ENCODE peak calls at places on chromosomes 3 and 15, in ten cellular contexts. E, T, G, X, Y, J, U, M, A and F are unnamed samples. For H3K4me1, the result is how much of the 10 kb centered on the place peaks cover.

GRCh38 chr15:83323296-83323711 is 38.8 kb upstream of the BNC1 start:
- DNase-seq in E (no peak), T (peak), G (no peak), X (peak), Y (no peak), J (peak), U (no peak), M (no peak), A (no peak), F (no peak)

GRCh38 chr15:31305375-31305774 is 21.3 kb upstream of the KLF13 start:
- DNase-seq in E (no peak), T (no peak), G (no peak), X (no peak), Y (no peak), J (no peak), U (no peak), M (no peak), A (no peak), F (no peak)

GRCh38 chr15:93210995-93211394 is 122.0 kb upstream of the RGMA start:
- DNase-seq in E (no peak), T (no peak), G (no peak), X (no peak), Y (no peak), J (no peak), U (no peak), M (no peak), A (no peak), F (no peak)

GRCh38 chr3:72042397-72043211 is 257.7 kb upstream of the PROK2 start:
- DNase-seq in E (no peak), T (no peak), G (no peak), X (no peak), Y (no peak), J (no peak), U (no peak), M (no peak), A (no peak), F (no peak)

GRCh38 chr3:140521751-140522445 is 156.0 kb upstream of the TRIM42 start:
- DNase-seq in E (no peak), T (no peak), G (no peak), X (no peak), Y (no peak), J (no peak), U (no peak), M (no peak), A (no peak), F (no peak)

GRCh38 chr3:183591881-183592521 is 36.5 kb upstream of the KLHL6 start:
- DNase-seq in E (no peak), T (no peak), G (no peak), X (no peak), Y (no peak), J (no peak), U (no peak), M (no peak), A (no peak), F (no peak)

GRCh38 chr15:39778031-39778430 is 4.6 kb downstream of the FSIP1 start:
- DNase-seq in E (no peak), T (no peak), G (no peak), X (no peak), Y (no peak), J (no peak), U (no peak), M (no peak), A (no peak), F (no peak)

GRCh38 chr3:32238027-32238815 is at the start of gene CMTM8:
- DNase-seq in E (peak), T (no peak), G (no peak), X (peak), Y (peak), J (peak), U (peak), M (peak), A (peak), F (peak)

GRCh38 chr15:78353093-78353492 is 12.9 kb downstream of the CRABP1 start:
- DNase-seq in E (no peak), T (no peak), G (no peak), X (no peak), Y (no peak), J (peak), U (no peak), M (no peak), A (no peak), F (peak)

GRCh38 chr3:41159581-41160189 is 39.6 kb upstream of the CTNNB1 start:
- DNase-seq in E (no peak), T (no peak), G (no peak), X (no peak), Y (no peak), J (no peak), U (no peak), M (no peak), A (no peak), F (no peak)

GRCh38 chr3:45995370-45996192 is at the start of gene FYCO1:
- DNase-seq in E (peak), T (peak), G (peak), X (peak), Y (peak), J (peak), U (peak), M (peak), A (peak), F (peak)

GRCh38 chr3:141367038-141367730 is 1.1 kb upstream of the ZBTB38 start:
- DNase-seq in E (no peak), T (peak), G (peak), X (no peak), Y (no peak), J (no peak), U (no peak), M (no peak), A (no peak), F (no peak)

GRCh38 chr3:49180116-49180515 is 8.7 kb downstream of the KLHDC8B start:
- DNase-seq in E (no peak), T (no peak), G (no peak), X (no peak), Y (no peak), J (no peak), U (no peak), M (no peak), A (no peak), F (no peak)

GRCh38 chr3:51800758-51801140 is 21.7 kb upstream of the IQCF6 start:
- DNase-seq in E (no peak), T (no peak), G (no peak), X (no peak), Y (no peak), J (no peak), U (no peak), M (no peak), A (no peak), F (no peak)

GRCh38 chr3:16844771-16845170 is 40.0 kb upstream of the PLCL2 start:
- DNase-seq in E (no peak), T (no peak), G (no peak), X (no peak), Y (no peak), J (no peak), U (no peak), M (no peak), A (no peak), F (no peak)

GRCh38 chr3:42036483-42036823 is 54.7 kb upstream of the TRAK1 start:
- DNase-seq in E (no peak), T (peak), G (no peak), X (no peak), Y (no peak), J (peak), U (peak), M (no peak), A (no peak), F (no peak)

GRCh38 chr15:68829068-68829467 is 8.4 kb upstream of the ANP32A start:
- DNase-seq in E (no peak), T (no peak), G (no peak), X (no peak), Y (no peak), J (no peak), U (no peak), M (no peak), A (no peak), F (no peak)

GRCh38 chr3:170941551-170941950 is 33.1 kb upstream of the EIF5A2 start:
- DNase-seq in E (no peak), T (no peak), G (no peak), X (no peak), Y (no peak), J (no peak), U (no peak), M (no peak), A (no peak), F (no peak)

GRCh38 chr3:78919021-78919755 is 848.6 kb downstream of the ROBO1 start:
- DNase-seq in E (no peak), T (no peak), G (no peak), X (no peak), Y (no peak), J (no peak), U (no peak), M (no peak), A (no peak), F (no peak)

GRCh38 chr3:104396974-104397669 is 969.6 kb upstream of the ALCAM start:
- DNase-seq in E (no peak), T (no peak), G (no peak), X (no peak), Y (no peak), J (no peak), U (no peak), M (no peak), A (no peak), F (no peak)

GRCh38 chr15:90496791-90497190 is 32.9 kb upstream of the CRTC3 start:
- DNase-seq in E (no peak), T (no peak), G (no peak), X (no peak), Y (no peak), J (no peak), U (no peak), M (no peak), A (no peak), F (no peak)

GRCh38 chr15:99651023-99651807 is 82.0 kb downstream of the LYSMD4 start:
- DNase-seq in E (no peak), T (no peak), G (no peak), X (no peak), Y (no peak), J (no peak), U (no peak), M (no peak), A (no peak), F (no peak)

GRCh38 chr3:42230860-42231259 is 35.1 kb downstream of the CCK start:
- DNase-seq in E (no peak), T (no peak), G (no peak), X (no peak), Y (no peak), J (no peak), U (no peak), M (no peak), A (no peak), F (no peak)

GRCh38 chr3:9014189-9014588 is 50.9 kb upstream of the RAD18 start:
- DNase-seq in E (no peak), T (no peak), G (no peak), X (no peak), Y (no peak), J (no peak), U (no peak), M (no peak), A (no peak), F (no peak)

GRCh38 chr3:41710646-41711388 is 251.1 kb downstream of the ULK4 start:
- DNase-seq in E (no peak), T (peak), G (no peak), X (no peak), Y (no peak), J (no peak), U (no peak), M (no peak), A (no peak), F (no peak)

GRCh38 chr3:21703291-21703690 is 47.7 kb downstream of the ZNF385D start:
- DNase-seq in E (no peak), T (no peak), G (no peak), X (no peak), Y (no peak), J (no peak), U (no peak), M (no peak), A (no peak), F (no peak)

GRCh38 chr3:186640473-186640818 is 247 bp downstream of the FETUB start:
- DNase-seq in E (no peak), T (no peak), G (no peak), X (peak), Y (peak), J (no peak), U (no peak), M (no peak), A (peak), F (peak)

GRCh38 chr15:34365073-34365825 is 1.7 kb downstream of the LPCAT4 start:
- DNase-seq in E (no peak), T (no peak), G (no peak), X (peak), Y (peak), J (no peak), U (no peak), M (no peak), A (peak), F (no peak)

GRCh38 chr3:43207628-43208085 is 78.7 kb upstream of the SNRK start:
- DNase-seq in E (no peak), T (no peak), G (no peak), X (no peak), Y (no peak), J (no peak), U (no peak), M (no peak), A (no peak), F (no peak)

GRCh38 chr3:16906679-16907078 is 21.9 kb downstream of the PLCL2 start:
- DNase-seq in E (no peak), T (no peak), G (no peak), X (no peak), Y (no peak), J (no peak), U (no peak), M (no peak), A (no peak), F (no peak)

GRCh38 chr3:100084100-100084806 is 30.0 kb downstream of the FILIP1L start:
- DNase-seq in E (no peak), T (no peak), G (no peak), X (no peak), Y (no peak), J (no peak), U (no peak), M (no peak), A (no peak), F (no peak)

GRCh38 chr3:79521221-79521848 is 246.5 kb downstream of the ROBO1 start:
- DNase-seq in E (no peak), T (no peak), G (no peak), X (no peak), Y (no peak), J (peak), U (no peak), M (no peak), A (no peak), F (peak)

GRCh38 chr3:80233576-80233975 is 465.8 kb upstream of the ROBO1 start:
- DNase-seq in E (no peak), T (no peak), G (no peak), X (no peak), Y (no peak), J (no peak), U (no peak), M (no peak), A (no peak), F (no peak)

GRCh38 chr15:29044506-29044905 is 158.7 kb downstream of the APBA2 start:
- DNase-seq in E (no peak), T (peak), G (no peak), X (no peak), Y (no peak), J (peak), U (no peak), M (no peak), A (no peak), F (no peak)

GRCh38 chr3:176739169-176739568 is 458.1 kb downstream of the TBL1XR1 start:
- DNase-seq in E (no peak), T (no peak), G (no peak), X (no peak), Y (no peak), J (no peak), U (no peak), M (no peak), A (no peak), F (no peak)

GRCh38 chr3:181739628-181740027 is 27.9 kb downstream of the SOX2 start:
- DNase-seq in E (no peak), T (peak), G (no peak), X (no peak), Y (no peak), J (no peak), U (no peak), M (no peak), A (no peak), F (no peak)

GRCh38 chr3:50340404-50341329 is at the start of gene RASSF1:
- DNase-seq in E (peak), T (no peak), G (no peak), X (peak), Y (peak), J (no peak), U (no peak), M (peak), A (peak), F (no peak)
- H3K4me1 ChIP-seq in E (under half), T (under half), G (under half), X (under half), Y (half or more), J (under half), U (under half), M (half or more), A (under half), F (under half)

DNA sequence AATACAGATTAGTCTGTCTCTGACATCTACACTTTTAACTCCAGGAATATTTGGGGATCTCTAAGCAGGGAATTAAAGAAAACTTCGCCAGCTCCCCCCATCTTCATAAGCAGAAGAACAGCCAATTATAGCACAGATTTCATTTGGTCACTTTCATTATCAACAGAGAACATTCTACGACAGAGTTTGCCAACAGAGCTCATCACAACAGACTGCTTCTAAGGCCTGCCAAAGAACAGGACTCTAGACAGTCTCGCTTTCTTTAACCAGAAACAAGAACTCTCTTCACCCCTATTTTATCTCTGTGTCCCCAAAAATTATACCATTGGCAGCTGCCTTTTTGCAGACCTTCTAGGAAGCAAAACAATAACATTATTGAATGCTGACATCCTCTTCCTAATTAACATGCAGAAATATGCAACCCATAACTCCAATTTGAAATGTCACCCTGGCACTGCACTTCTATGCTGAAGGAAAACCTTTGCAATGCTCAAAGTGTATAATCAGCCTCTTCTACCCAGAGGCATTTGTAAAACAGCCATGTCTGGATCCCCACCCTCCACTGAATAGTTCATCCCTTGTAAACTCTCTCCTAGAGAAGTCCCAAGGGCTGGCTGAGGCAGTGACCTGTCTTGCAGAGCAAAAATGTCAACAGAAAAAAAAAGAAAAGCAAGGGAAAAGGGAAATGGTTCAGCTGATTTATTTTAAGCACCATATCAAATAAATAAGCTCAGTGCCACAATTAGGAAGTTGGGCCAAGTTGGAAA is 552.7 kb downstream of the MAGI1 start:
- DNase-seq in E (no peak), T (no peak), G (no peak), X (no peak), Y (no peak), J (no peak), U (no peak), M (no peak), A (no peak), F (no peak)
- H3K4me1 ChIP-seq in E (under half), T (under half), G (under half), X (under half), Y (half or more), J (under half), U (under half), M (under half), A (under half), F (under half)

GRCh38 chr15:70672081-70672480 is 91.3 kb downstream of the UACA start:
- DNase-seq in E (no peak), T (no peak), G (no peak), X (no peak), Y (no peak), J (no peak), U (no peak), M (no peak), A (no peak), F (no peak)

GRCh38 chr15:70665599-70665998 is 97.8 kb downstream of the UACA start:
- DNase-seq in E (no peak), T (no peak), G (no peak), X (no peak), Y (no peak), J (no peak), U (no peak), M (no peak), A (no peak), F (no peak)

GRCh38 chr15:70669966-70670658 is 93.2 kb downstream of the UACA start:
- DNase-seq in E (no peak), T (no peak), G (no peak), X (peak), Y (peak), J (peak), U (no peak), M (no peak), A (no peak), F (peak)

GRCh38 chr15:70669006-70669602 is 94.3 kb downstream of the UACA start:
- DNase-seq in E (no peak), T (no peak), G (no peak), X (no peak), Y (no peak), J (no peak), U (no peak), M (no peak), A (no peak), F (no peak)

GRCh38 chr15:70670680-70671079 is 92.7 kb downstream of the UACA start:
- DNase-seq in E (no peak), T (no peak), G (no peak), X (no peak), Y (no peak), J (no peak), U (no peak), M (no peak), A (no peak), F (no peak)
- H3K4me1 ChIP-seq in E (under half), T (under half), G (under half), X (under half), Y (under half), J (under half), U (under half), M (under half), A (under half), F (under half)

DNA sequence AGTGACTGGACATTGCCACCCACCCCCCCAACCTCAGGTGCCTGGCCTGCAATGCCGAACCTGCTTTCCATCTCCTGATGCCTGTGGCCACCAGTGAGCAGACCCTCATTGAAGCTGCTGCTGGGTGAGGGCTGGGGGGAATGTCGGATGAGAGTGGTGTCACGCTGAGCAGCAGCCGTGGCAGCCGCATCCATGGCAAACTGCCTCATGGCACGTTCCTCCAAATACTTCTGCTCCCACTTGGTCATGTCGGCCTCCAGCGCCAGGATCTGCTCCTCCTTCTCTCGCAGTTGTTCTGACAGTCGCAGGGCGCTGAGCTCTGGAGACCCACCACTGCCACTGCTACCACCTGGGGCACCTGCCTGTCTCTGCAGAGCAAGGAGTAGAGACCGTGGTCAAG is 14.2 kb downstream of the AMOTL2 start:
- DNase-seq in E (no peak), T (no peak), G (no peak), X (peak), Y (no peak), J (no peak), U (no peak), M (no peak), A (peak), F (no peak)
- H3K4me1 ChIP-seq in E (under half), T (half or more), G (under half), X (half or more), Y (half or more), J (under half), U (half or more), M (under half), A (half or more), F (under half)

GRCh38 chr3:125145751-125146475 is 66.6 kb downstream of the SLC12A8 start:
- DNase-seq in E (no peak), T (no peak), G (no peak), X (no peak), Y (no peak), J (no peak), U (no peak), M (no peak), A (no peak), F (no peak)
- H3K4me1 ChIP-seq in E (under half), T (under half), G (under half), X (under half), Y (half or more), J (under half), U (under half), M (under half), A (half or more), F (under half)